ENCODE peak calls at places on chromosomes 5 and 9, in six cellular contexts. V is uterus, G is fibroblast of lung, E is thoracic aorta, P is K562, Q is colonic mucosa. T is an unnamed sample.

GRCh38 chr9:99385814-99386279 is 163.8 kb downstream of the SEC61B start:
- DNase-seq in Q (no peak), V (no peak), G (peak), E (no peak), P (no peak), T (peak)

GRCh38 chr5:74765929-74766328 is 988 bp downstream of the GFM2 start:
- DNase-seq in Q (no peak), V (no peak), P (no peak), G (no peak), E (no peak), T (no peak)

GRCh38 chr5:127290019-127290945 is at the start of gene MEGF10:
- DNase-seq in E (no peak), P (peak), V (peak), Q (peak), G (peak), T (no peak)

GRCh38 chr5:6457592-6457991 is 8.9 kb downstream of the UBE2QL1 start:
- DNase-seq in P (no peak), G (no peak), E (no peak), V (no peak), Q (no peak), T (no peak)

GRCh38 chr5:142926549-142926948 is 156.4 kb downstream of the ARHGAP26 start:
- DNase-seq in Q (no peak), V (no peak), E (no peak), P (no peak), G (no peak), T (no peak)

GRCh38 chr5:101942321-101942882 is 353.7 kb downstream of the SLCO4C1 start:
- DNase-seq in V (no peak), P (no peak), Q (peak), G (peak), E (no peak), T (no peak)

GRCh38 chr9:85602742-85603141 is 139.0 kb downstream of the AGTPBP1 start:
- DNase-seq in Q (no peak), G (no peak), E (no peak), P (no peak), V (no peak), T (no peak)

GRCh38 chr9:110321055-110321454 is 16.6 kb downstream of the TXNDC8 start:
- DNase-seq in Q (no peak), P (no peak), V (peak), E (no peak), G (no peak), T (no peak)

GRCh38 chr9:36442710-36443109 is 42.6 kb upstream of the RNF38 start:
- DNase-seq in E (no peak), Q (no peak), V (no peak), G (no peak), P (no peak), T (no peak)

GRCh38 chr5:176541338-176542134 is 4.3 kb upstream of the RNF44 start:
- DNase-seq in P (peak), V (peak), G (no peak), E (no peak), Q (peak), T (peak)

GRCh38 chr9:135291165-135291564 is 188.4 kb upstream of the PPP1R26 start:
- DNase-seq in E (no peak), V (no peak), G (no peak), P (no peak), Q (no peak), T (no peak)

GRCh38 chr5:126016256-126016655 is 407.0 kb upstream of the GRAMD2B start:
- DNase-seq in E (no peak), G (peak), Q (no peak), V (peak), P (no peak), T (peak)

GRCh38 chr9:127449332-127449966 is 1.8 kb downstream of the RPL12 start:
- DNase-seq in E (no peak), G (peak), Q (no peak), P (no peak), V (no peak), T (no peak)

GRCh38 chr5:72949481-72949880 is 6.4 kb upstream of the FCHO2 start:
- DNase-seq in P (no peak), V (no peak), Q (no peak), G (no peak), E (no peak), T (no peak)

GRCh38 chr5:132661231-132662003 is 3.4 kb downstream of the IL13 start:
- DNase-seq in V (no peak), Q (no peak), G (no peak), E (no peak), P (peak), T (no peak)

GRCh38 chr5:142293486-142293885 is 31.3 kb downstream of the SPRY4 start:
- DNase-seq in Q (no peak), V (no peak), P (peak), E (no peak), G (no peak), T (no peak)

GRCh38 chr9:133087429-133088145 is 25.8 kb downstream of the CEL start:
- DNase-seq in P (no peak), V (no peak), Q (no peak), E (no peak), G (no peak), T (no peak)

GRCh38 chr9:38183994-38184568 is 115.1 kb upstream of the SHB start:
- DNase-seq in P (no peak), V (no peak), E (no peak), G (peak), Q (no peak), T (no peak)

GRCh38 chr5:151601376-151601775 is 10.2 kb upstream of the FAT2 start:
- DNase-seq in P (no peak), E (no peak), Q (no peak), G (no peak), V (no peak), T (no peak)

GRCh38 chr5:143606043-143606752 is 202.7 kb upstream of the NR3C1 start:
- DNase-seq in G (no peak), V (no peak), E (no peak), P (no peak), Q (no peak), T (no peak)

GRCh38 chr9:106862115-106862945 is 636 bp upstream of the ZNF462 start:
- DNase-seq in E (no peak), V (peak), Q (peak), P (no peak), G (peak), T (no peak)

GRCh38 chr9:38489057-38489456 is 64.8 kb upstream of the IGFBPL1 start:
- DNase-seq in Q (no peak), G (no peak), P (no peak), E (no peak), V (no peak), T (no peak)

GRCh38 chr5:54516051-54516645 is 1.4 kb upstream of the SNX18 start:
- DNase-seq in E (no peak), V (no peak), Q (no peak), P (no peak), G (peak), T (no peak)

GRCh38 chr5:959581-960531 is 48.7 kb upstream of the NKD2 start:
- DNase-seq in G (no peak), P (no peak), V (no peak), Q (no peak), E (no peak), T (no peak)

GRCh38 chr5:109907751-109908150 is 218.0 kb downstream of the MAN2A1 start:
- DNase-seq in G (peak), Q (no peak), P (no peak), E (no peak), V (no peak), T (no peak)

GRCh38 chr9:84677080-84677479 is 7.6 kb downstream of the NTRK2 start:
- DNase-seq in Q (no peak), E (no peak), P (no peak), G (no peak), V (no peak), T (no peak)

GRCh38 chr9:131273146-131273545 is 3.2 kb downstream of the FAM78A start:
- DNase-seq in E (no peak), G (no peak), V (no peak), Q (no peak), P (peak), T (peak)

GRCh38 chr9:129886226-129887174 is 51.2 kb downstream of the USP20 start:
- DNase-seq in Q (no peak), V (no peak), G (no peak), E (no peak), P (peak), T (no peak)

GRCh38 chr9:128575469-128575868 is 23.1 kb downstream of the SPTAN1 start:
- DNase-seq in Q (peak), P (no peak), E (no peak), G (peak), V (no peak), T (no peak)

GRCh38 chr5:3326569-3327232 is 268.9 kb upstream of the IRX1 start:
- DNase-seq in E (no peak), Q (no peak), G (no peak), P (no peak), V (no peak), T (no peak)
- H3K27ac ChIP-seq in E (no peak), Q (no peak), G (no peak), P (no peak), V (no peak), T (no peak)

GRCh38 chr5:52674815-52675545 is 112.7 kb upstream of the ITGA1 start:
- DNase-seq in P (no peak), V (no peak), Q (no peak), G (peak), E (no peak), T (no peak)
- H3K4me3 ChIP-seq in P (no peak), V (no peak), Q (no peak), G (no peak), E (no peak), T (no peak)

DNA sequence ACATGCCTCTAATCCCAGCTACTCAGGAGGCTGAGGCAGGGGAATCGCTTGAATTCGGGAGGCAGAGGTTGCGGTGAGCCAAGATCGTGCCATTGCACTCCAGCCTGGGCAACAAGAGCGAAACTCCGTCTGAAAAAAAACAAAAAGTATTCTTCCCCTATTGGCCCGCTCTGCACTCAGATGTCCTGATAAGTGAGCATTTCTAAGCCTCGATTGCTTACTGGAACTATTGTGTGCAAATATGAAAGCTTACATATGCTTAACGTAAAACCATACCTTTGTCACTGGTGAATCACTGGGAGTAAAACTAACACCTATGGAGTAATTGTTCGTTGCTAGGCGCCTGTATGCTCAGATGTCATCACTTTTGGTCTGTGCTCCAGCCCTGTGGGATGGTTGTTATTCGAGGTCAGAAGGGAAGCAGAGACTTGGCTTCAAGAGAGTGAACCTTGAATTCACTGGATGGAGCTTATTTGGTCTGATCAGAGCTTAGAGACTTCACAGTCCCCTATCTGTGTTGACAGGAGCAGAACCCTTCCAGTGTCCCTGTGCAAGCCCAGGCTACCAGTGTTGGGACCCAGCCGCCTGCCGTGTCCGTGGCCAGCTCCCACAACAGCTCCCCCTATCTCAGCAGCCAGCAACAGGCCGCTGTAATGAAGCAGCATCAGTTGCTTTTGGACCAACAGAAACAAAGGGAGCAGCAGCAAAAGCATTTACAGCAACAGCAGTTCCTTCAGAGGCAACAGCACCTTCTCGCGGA is 25.3 kb upstream of the LTC4S start:
- DNase-seq in Q (no peak), V (no peak), E (no peak), G (no peak), P (no peak), T (no peak)
- TF ChIP-seq CTCF in Q (no peak), V (no peak), E (no peak), G (no peak), P (peak), T (peak)

DNA sequence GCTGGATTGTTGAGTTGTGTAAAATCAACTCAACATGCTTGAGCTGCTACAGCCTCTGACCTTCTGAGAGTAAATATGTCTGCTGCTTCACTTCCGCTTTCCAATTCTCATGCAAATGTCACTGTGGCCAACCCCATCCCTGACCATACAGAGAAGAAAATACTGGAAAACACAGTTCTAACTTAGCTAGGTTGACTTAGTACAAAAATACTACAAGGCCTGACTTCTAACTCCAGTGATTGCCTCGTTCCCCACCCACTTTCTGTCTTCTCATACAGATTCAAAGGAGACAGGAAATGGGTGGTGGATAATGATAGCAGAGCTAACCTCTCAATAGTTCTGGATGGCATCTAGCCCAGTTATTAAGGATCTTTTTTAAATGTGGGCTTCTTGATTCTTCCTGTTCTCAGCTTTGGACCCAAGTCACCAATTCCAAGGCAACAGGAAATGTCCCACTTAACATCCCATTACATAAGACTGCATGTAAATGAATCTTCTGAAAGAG is 226.6 kb upstream of the SLC24A2 start:
- DNase-seq in G (no peak), Q (no peak), E (no peak), P (no peak), V (no peak), T (no peak)
- H3K27ac ChIP-seq in G (no peak), Q (no peak), E (no peak), P (no peak), V (no peak), T (peak)

DNA sequence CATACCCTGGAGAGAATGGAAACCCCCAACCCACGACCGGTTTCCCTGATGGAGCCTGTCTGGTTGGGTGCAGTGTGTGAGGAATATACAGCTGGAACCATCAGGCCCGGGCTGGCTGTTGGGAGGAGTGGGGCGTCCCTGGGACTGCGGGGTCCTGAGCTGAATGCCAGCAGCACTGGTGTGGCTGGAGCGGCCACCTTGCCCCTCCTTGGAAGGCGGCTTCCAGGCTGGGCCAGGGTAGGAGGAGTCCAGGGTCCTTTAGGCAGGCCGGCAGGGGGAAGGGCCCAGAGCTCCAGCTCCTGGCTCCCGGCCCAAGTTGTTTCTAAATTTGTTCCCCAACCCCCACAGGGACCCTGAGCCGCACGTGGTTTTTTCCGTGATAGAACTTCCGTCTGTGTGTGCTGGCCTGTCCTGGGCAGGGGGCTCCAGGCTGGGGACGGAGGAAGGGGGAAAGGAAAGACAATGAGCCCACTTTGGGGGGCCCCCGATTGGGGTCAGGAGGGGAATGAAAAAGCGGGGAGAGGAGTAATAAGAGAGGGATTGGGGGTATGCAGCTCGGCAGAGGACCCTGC is 683 bp upstream of the TOR4A start:
- DNase-seq in V (peak), Q (peak), G (peak), P (peak), E (no peak), T (peak)
- H3K4me3 ChIP-seq in V (peak), Q (peak), G (peak), P (peak), E (peak), T (peak)

DNA sequence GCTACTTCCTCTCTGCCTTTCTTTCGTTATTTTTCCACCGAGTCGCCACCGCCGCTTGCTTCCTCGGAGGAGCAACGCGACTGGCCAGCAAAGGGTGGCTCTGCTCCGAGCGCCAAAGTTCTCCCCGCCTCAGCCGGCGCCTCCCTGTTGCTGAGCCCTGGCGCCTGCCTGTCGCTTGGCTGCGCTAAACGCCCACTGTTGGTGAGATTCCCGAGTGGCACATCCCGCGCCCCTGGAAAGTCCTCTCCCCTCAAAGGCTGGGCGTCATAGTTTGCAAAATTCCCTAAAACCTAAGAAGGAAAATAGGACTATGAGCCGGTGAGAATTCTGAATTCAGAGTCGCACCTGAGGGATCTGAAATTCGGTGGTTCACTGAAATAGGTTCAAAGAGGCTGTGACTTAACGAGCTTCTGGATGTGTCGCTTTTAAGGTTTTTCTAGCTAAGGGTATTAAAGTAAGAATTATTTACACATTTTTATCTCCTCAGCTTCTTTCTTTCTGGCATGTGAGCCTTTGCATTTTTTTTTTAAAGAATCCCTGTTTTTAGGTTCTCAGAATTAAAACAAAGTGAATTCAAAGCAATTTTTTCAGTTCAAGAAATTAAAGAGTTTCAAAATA is at the start of gene GRIN3A:
- DNase-seq in P (peak), E (no peak), Q (peak), V (no peak), G (no peak), T (peak)
- TF ChIP-seq CTCF in P (peak), E (no peak), Q (no peak), V (no peak), G (no peak), T (peak)

DNA sequence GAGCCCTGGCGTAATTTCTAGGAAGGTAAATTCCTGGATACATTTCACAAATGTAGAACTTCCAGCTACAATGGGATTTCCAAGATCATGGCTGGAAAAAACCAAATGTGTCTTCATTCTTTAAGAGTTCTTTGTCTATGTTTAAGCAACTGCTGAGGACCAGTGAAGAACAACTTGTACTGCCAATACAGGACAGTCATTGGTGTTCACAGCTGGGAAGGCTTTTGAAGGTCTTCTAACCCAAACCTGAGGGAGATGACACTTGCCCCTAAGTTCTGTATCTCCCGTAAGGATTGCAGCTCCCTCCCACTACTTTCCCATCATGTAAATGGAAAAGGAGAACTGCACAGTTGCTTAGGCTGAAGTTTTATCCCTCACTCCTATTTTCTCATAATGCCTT is 28.4 kb downstream of the TMEM167A start:
- DNase-seq in P (no peak), G (no peak), V (no peak), Q (no peak), E (no peak), T (no peak)
- H3K27ac ChIP-seq in P (no peak), G (no peak), V (no peak), Q (no peak), E (no peak), T (no peak)

DNA sequence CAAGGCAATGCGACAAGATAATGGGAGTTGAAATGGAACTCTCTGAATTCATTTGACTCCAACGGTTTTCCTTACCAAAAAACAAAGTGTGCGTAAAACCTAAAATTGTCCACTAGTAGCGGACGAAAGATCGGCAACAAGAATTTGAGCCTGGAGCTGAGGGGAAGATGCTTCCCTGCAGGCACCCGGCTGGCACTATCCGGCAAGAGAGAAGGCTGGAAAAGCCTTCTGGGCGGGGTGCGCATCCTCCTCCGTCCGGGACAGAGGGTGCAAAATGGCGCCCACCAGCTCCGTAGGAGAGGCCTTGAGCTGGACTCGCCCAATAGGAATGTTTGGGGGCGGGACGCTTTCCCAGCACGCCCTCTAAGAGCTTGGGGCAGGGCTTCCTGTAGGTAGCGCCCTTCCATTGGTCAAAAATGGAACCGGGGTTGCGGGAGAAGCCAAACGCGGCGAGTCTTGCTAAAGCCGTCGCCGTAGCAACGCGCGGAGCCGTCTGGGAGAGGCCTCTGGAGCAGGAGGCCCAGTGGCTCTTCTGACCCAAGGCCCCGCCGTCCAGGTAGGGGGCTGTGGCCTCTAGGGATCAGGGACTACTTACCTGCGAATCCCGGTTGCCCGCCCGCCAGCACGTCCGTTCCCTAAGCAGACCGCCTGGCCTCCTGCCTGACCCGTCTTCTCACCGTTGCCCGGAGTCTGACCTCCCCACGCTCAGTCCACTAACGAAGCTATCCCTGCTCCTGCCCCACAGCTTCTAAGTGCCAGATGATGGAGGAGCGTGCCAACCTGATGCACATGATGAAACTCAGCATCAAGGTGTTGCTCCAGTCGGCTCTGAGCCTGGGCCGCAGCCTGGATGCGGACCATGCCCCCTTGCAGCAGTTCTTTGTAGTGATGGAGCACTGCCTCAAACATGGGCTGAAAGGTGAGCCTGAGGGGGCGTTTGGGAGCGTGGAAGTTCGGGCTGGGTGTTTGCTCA is 9.2 kb downstream of the RUFY1 start:
- DNase-seq in G (peak), E (peak), V (peak), P (no peak), Q (peak), T (peak)
- H3K4me3 ChIP-seq in G (peak), E (peak), V (peak), P (no peak), Q (peak), T (peak)

T was measured in left ventricle myocardium inferior.